ENCODE peak calls at places on chromosomes 5 and 9, in four cellular contexts. K is kidney, U is HuH-7, M is EH. G is an unnamed sample.

GRCh38 chr5:160467555-160468418 is 46.1 kb downstream of the PTTG1 start:
- DNase-seq in K (peak; percentile 93), U (peak; percentile 59), M (peak; percentile 89), G (peak; percentile 82)

GRCh38 chr5:10935536-10935935 is 174.5 kb upstream of the DAP start:
- DNase-seq in K (no peak), U (no peak), M (no peak), G (no peak)

GRCh38 chr5:6826756-6827155 is 113.5 kb downstream of the TENT4A start:
- DNase-seq in M (no peak), U (no peak), K (no peak), G (no peak)

GRCh38 chr9:84403288-84403687 is 62.7 kb upstream of the SLC28A3 start:
- DNase-seq in M (no peak), U (no peak), K (no peak), G (no peak)

GRCh38 chr5:76582252-76583162 is 40.7 kb downstream of the F2RL2 start:
- DNase-seq in U (no peak), M (no peak), K (no peak), G (peak; percentile 43)

GRCh38 chr5:103908327-103909099 is 345.9 kb upstream of the NUDT12 start:
- DNase-seq in K (no peak), M (no peak), U (peak; percentile 6), G (no peak)

GRCh38 chr9:107049046-107049824 is 186.3 kb downstream of the ZNF462 start:
- DNase-seq in M (peak; percentile 24), K (no peak), U (no peak), G (no peak)

GRCh38 chr9:35771524-35771923 is 17.4 kb upstream of the MSMP start:
- DNase-seq in U (no peak), K (no peak), M (no peak), G (no peak)

GRCh38 chr5:60586307-60586901 is 113.6 kb downstream of the DEPDC1B start:
- DNase-seq in U (peak; percentile 4), K (no peak), M (peak; percentile 20), G (no peak)

GRCh38 chr5:127833999-127834953 is 131.1 kb downstream of the CCDC192 start:
- DNase-seq in M (peak; percentile 43), K (no peak), U (no peak), G (no peak)

GRCh38 chr5:122295138-122295537 is 16.9 kb upstream of the SNCAIP start:
- DNase-seq in M (peak; percentile 8), K (no peak), U (no peak), G (no peak)

GRCh38 chr9:75891277-75892167 is 1.0 kb downstream of the PCSK5 start:
- DNase-seq in K (peak; percentile 79), U (peak; percentile 40), M (peak; percentile 6), G (peak; percentile 23)

GRCh38 chr5:39201795-39202593 is 17.4 kb downstream of the FYB1 start:
- DNase-seq in K (no peak), M (no peak), U (no peak), G (no peak)

GRCh38 chr9:31790720-31791119 is 593.7 kb upstream of the ACO1 start:
- DNase-seq in M (no peak), K (no peak), U (no peak), G (no peak)

GRCh38 chr9:113593682-113594281 is 130.3 kb downstream of the RGS3 start:
- DNase-seq in U (peak; percentile 86), M (peak; percentile 100), K (peak; percentile 98), G (no peak)

GRCh38 chr5:40497573-40497972 is 182.1 kb upstream of the PTGER4 start:
- DNase-seq in U (no peak), M (peak; percentile 73), K (no peak), G (no peak)

GRCh38 chr9:129867138-129868032 is 32.1 kb downstream of the USP20 start:
- DNase-seq in K (no peak), U (no peak), M (no peak), G (no peak)

GRCh38 chr5:168578006-168578405 is 1.2 kb downstream of the PANK3 start:
- DNase-seq in M (peak; percentile 28), K (no peak), U (no peak), G (no peak)

GRCh38 chr5:94810281-94810680 is 191.8 kb downstream of the SLF1 start:
- DNase-seq in M (no peak), U (no peak), K (no peak), G (no peak)

GRCh38 chr5:176175101-176175852 is 62.9 kb upstream of the SIMC1 start:
- DNase-seq in M (no peak), K (no peak), U (no peak), G (no peak)

GRCh38 chr5:178450121-178450631 is 140.0 kb downstream of the COL23A1 start:
- DNase-seq in K (no peak), U (no peak), M (no peak), G (no peak)